ENCODE peak calls at places on chromosomes 5 and 9, in four cellular contexts. W is breast epithelium, G is fibroblast of lung, I is fibroblast of mammary gland. S is an unnamed sample.

GRCh38 chr5:25863811-25864210 is 1174.6 kb downstream of the CDH9 start:
- DNase-seq in W (no peak), I (no peak), G (no peak), S (no peak)

GRCh38 chr5:103582364-103582763 is 19.8 kb upstream of the NUDT12 start:
- DNase-seq in W (no peak), I (peak; percentile 62), G (peak; percentile 52), S (peak; percentile 41)

GRCh38 chr9:87206064-87206661 is 258.9 kb upstream of the GAS1 start:
- DNase-seq in I (peak; percentile 77), G (peak; percentile 89), W (no peak), S (no peak)

GRCh38 chr9:134293576-134294227 is 32.6 kb upstream of the RXRA start:
- DNase-seq in G (peak; percentile 7), W (no peak), I (peak; percentile 8), S (no peak)

GRCh38 chr9:94855919-94856318 is 129.4 kb downstream of the AOPEP start:
- DNase-seq in G (peak; percentile 38), W (no peak), I (no peak), S (no peak)

GRCh38 chr9:19124430-19124793 is 2.9 kb downstream of the PLIN2 start:
- DNase-seq in I (no peak), G (no peak), W (no peak), S (no peak)

GRCh38 chr9:131734165-131734610 is 5.7 kb downstream of the RAPGEF1 start:
- DNase-seq in W (peak; percentile 55), G (peak; percentile 30), I (no peak), S (peak; percentile 75)

GRCh38 chr5:149627070-149627469 is 45.8 kb downstream of the ARHGEF37 start:
- DNase-seq in G (no peak), W (no peak), I (no peak), S (no peak)

GRCh38 chr9:12658531-12659209 is 34.5 kb upstream of the TYRP1 start:
- DNase-seq in G (no peak), I (no peak), W (no peak), S (no peak)

GRCh38 chr9:86275962-86276361 is 6.4 kb downstream of the ISCA1 start:
- DNase-seq in G (no peak), I (no peak), W (no peak), S (no peak)

GRCh38 chr5:180555168-180555921 is 36.0 kb downstream of the SCGB3A1 start:
- DNase-seq in W (no peak), I (peak; percentile 30), G (peak; percentile 67), S (no peak)

GRCh38 chr5:139408191-139408590 is 4.3 kb upstream of the SPATA24 start:
- DNase-seq in W (no peak), I (no peak), G (no peak), S (no peak)

GRCh38 chr9:72931437-72931836 is 21.4 kb downstream of the ALDH1A1 start:
- DNase-seq in W (no peak), G (peak; percentile 33), I (no peak), S (no peak)

GRCh38 chr5:168642019-168642418 is 62.9 kb upstream of the PANK3 start:
- DNase-seq in W (no peak), G (no peak), I (no peak), S (no peak)

GRCh38 chr5:989961-990530 is 18.6 kb upstream of the NKD2 start:
- DNase-seq in I (peak; percentile 40), G (no peak), W (peak; percentile 32), S (no peak)

GRCh38 chr5:9380108-9380507 is 165.8 kb downstream of the SEMA5A start:
- DNase-seq in W (no peak), I (no peak), G (peak; percentile 75), S (no peak)

GRCh38 chr9:89874351-89875321 is 269.8 kb downstream of the GADD45G start:
- DNase-seq in W (no peak), I (no peak), G (no peak), S (no peak)

GRCh38 chr5:107092695-107093094 is 578.0 kb downstream of the EFNA5 start:
- DNase-seq in I (peak; percentile 12), W (no peak), G (peak; percentile 32), S (no peak)

GRCh38 chr9:110101531-110102161 is 106.3 kb downstream of the C9orf152 start:
- DNase-seq in W (no peak), I (peak; percentile 45), G (no peak), S (peak; percentile 92)

GRCh38 chr5:89293849-89294248 is 410.9 kb upstream of the MEF2C start:
- DNase-seq in I (peak; percentile 84), G (peak; percentile 42), W (no peak), S (no peak)

GRCh38 chr9:27184556-27185351 is 75.7 kb downstream of the TEK start:
- DNase-seq in G (no peak), I (peak; percentile 94), W (no peak), S (no peak)

GRCh38 chr5:154967419-154968024 is 26.6 kb downstream of the MRPL22 start:
- DNase-seq in G (no peak), W (no peak), I (peak; percentile 15), S (peak; percentile 18)

DNA sequence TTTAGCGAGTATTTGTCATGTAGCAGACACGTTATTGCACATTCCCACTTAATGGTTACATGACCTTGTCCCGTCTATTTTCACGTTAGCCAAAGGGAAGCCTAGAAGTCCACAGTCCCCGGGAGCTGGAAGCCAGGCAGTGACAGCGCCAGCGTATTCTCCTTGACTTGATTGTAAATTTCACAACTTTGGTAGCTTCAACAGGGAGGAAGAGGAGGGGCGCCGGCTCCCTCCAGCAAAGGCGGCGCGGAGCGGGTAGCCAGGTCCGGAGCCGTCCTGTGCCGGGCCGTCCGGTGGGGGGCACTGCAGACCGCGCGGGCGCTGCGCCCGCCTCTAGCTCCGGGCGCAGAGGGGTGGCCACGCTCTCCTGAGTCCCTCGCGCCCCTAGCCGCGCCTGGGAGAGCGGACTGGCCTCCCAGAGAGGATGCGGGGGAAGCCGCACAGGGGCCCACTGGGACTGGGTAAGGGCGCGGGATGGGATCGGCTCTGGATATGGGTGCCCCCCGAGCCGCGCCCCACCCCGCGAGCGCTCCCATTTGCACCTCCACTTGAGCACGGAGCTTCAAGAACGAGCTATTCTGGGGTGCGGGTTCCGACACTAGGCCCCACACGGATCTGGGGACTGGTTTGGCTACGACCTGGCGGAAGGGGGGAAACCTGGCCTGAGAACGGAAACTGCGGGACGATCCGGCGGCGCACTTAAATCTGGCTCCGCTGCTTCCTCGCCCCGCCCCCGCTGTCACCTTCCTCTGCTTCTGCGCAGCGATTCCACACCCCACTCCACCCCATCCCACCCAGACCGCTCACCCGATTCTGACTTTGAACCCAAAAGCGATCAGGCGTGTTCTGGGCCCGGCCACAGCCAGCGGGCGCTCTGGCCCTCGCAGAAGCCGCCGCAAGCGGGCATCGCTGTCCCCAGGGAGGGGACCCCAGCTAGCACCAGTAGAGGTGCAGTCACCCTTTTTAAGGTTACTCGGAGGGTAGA is 23.8 kb downstream of the KLF4 start:
- DNase-seq in G (peak; percentile 26), W (peak; percentile 21), I (peak; percentile 61), S (peak; percentile 48)
- H3K4me3 ChIP-seq in G (peak overlapping the region; percentile 71), W (peak overlapping the region; percentile 55), I (peak overlapping the region; percentile 65), S (peak overlapping the region; percentile 39)

GRCh38 chr5:94785111-94785510 is 166.6 kb downstream of the SLF1 start:
- DNase-seq in G (no peak), I (no peak), W (no peak), S (no peak)
- TF ChIP-seq CTCF in G (no peak), I (peak; percentile 23), W (no peak), S (no peak)

GRCh38 chr9:97697837-97698236 is 697 bp upstream of the XPA start:
- DNase-seq in W (no peak), G (no peak), I (no peak), S (no peak)
- H3K4me3 ChIP-seq in W (peak overlapping the region; percentile 87), G (no peak overlapping the region), I (no peak overlapping the region), S (peak overlapping the region; percentile 54)

GRCh38 chr5:147552897-147553296 is 43.0 kb upstream of the DPYSL3 start:
- DNase-seq in I (no peak), G (no peak), W (no peak), S (no peak)

GRCh38 chr5:147544556-147544955 is 34.7 kb upstream of the DPYSL3 start:
- DNase-seq in G (no peak), I (no peak), W (no peak), S (no peak)

GRCh38 chr5:147551677-147552076 is 41.8 kb upstream of the DPYSL3 start:
- DNase-seq in G (peak; percentile 43), W (no peak), I (no peak), S (no peak)

GRCh38 chr5:147547730-147548129 is 37.9 kb upstream of the DPYSL3 start:
- DNase-seq in I (peak; percentile 45), W (no peak), G (peak; percentile 74), S (no peak)
- TF ChIP-seq CTCF in I (no peak), W (no peak), G (no peak), S (no peak)

DNA sequence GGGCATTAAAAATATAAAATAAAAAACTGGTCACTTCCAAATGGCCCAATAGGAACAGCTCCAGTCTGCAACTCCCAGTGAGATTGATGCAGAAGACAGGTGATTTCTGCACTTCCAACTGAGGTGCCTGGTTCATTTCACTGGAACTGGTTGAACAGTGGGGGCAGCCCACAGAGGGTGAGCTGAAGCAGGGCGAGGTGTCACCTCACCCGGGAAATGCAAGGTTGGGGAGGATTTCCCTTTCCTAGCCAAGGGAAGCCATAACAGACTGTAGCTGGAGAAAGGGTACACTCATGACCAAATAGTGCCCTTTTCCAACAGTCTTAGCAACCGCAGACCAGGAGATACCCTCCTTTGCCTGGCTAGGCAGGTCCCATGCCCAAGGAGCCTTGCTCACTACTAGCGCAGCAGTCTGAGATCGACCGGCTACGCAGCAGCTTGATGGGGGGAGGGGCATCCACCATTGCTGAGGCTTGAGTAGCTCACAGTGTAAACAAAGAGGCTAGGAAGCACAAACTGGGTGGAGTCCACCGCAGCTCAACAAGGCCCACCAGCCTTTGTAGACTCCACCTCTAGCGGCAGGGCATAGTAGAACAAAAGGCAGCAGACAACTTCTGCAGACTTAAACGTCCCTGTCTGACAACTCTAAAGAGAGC is 12.7 kb downstream of the RLN1 start:
- DNase-seq in W (no peak), I (no peak), G (peak; percentile 7), S (no peak)
- H3K4me3 ChIP-seq in W (no peak overlapping the region), I (no peak overlapping the region), G (no peak overlapping the region), S (no peak overlapping the region)

GRCh38 chr9:2321523-2322148 is 300.0 kb upstream of the VLDLR start:
- DNase-seq in W (no peak), I (no peak), G (no peak), S (no peak)
- TF ChIP-seq CTCF in W (no peak), I (no peak), G (no peak), S (no peak)

DNA sequence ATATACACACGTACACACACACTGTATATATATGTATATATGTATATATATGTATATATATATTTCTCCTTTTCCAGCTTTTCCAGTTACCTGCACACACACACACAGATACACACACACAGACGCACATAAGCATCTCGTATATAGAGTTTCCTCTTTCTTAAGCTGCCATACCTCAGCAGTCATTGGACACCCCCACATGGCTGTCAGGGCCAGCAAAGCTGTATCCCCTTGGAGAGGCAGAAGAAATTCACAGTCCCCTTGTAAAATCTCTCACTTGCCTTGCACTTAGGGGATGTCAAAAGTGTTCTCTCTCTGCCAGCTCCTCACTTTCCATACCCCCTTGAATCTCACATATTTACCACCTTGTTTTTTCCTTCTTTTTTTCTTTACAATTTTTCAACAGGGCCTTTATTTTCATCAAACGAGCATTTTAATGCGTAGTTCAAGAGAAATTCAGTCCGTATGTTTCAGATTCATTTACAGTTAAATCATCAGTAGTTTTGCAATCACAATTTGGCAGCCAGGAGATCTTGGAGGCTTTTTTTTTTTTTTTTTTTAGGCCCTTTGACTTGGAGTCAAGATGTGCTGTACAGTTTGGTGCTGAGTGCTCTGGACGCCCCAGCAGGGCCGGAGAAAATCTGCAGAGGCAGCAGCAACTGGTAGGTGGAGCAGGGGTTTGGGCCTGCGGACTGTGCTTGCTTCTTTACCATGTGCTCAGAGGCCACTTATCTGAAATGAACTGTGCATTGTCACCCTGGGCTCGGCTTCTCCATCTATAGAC is 244.9 kb upstream of the KLF4 start:
- DNase-seq in W (no peak), G (peak; percentile 91), I (peak; percentile 98), S (no peak)
- H3K4me3 ChIP-seq in W (no peak overlapping the region), G (no peak overlapping the region), I (no peak overlapping the region), S (no peak overlapping the region)

S was measured in GM12865.